ENCODE peak calls at places on chromosome 13, in ten cellular contexts. E is AG10803; U is upper lobe of left lung; J is CD8-positive, alpha-beta memory T cell; G is kidney epithelial cell; M is Peyer's patch; K is foreskin fibroblast; X is lower leg skin; Y is cardiac muscle cell; S is AG04450. R is an unnamed sample.

GRCh38 chr13:20814224-20814910 is 40.6 kb upstream of the EEF1AKMT1 start:
- DNase-seq in M (peak), J (no peak), S (peak), E (peak), U (peak), K (peak), Y (peak), X (peak), G (peak), R (peak)

GRCh38 chr13:26628706-26629105 is 71.2 kb downstream of the WASF3 start:
- DNase-seq in G (no peak), U (no peak), E (peak), J (no peak), M (peak), Y (peak), S (no peak), K (no peak), X (no peak), R (no peak)

GRCh38 chr13:90185734-90186133 is 1161.8 kb upstream of the MIR17HG start:
- DNase-seq in M (no peak), J (no peak), G (no peak), E (no peak), X (no peak), U (no peak), Y (no peak), K (no peak), S (no peak), R (no peak)

GRCh38 chr13:49371943-49372636 is 71.8 kb downstream of the CAB39L start:
- DNase-seq in G (peak), K (no peak), M (no peak), J (peak), S (no peak), X (no peak), U (no peak), E (no peak), Y (no peak), R (no peak)

GRCh38 chr13:97749174-97749573 is 204.3 kb upstream of the IPO5 start:
- DNase-seq in G (no peak), X (no peak), E (no peak), K (no peak), M (no peak), Y (no peak), S (no peak), U (no peak), J (no peak), R (peak)

GRCh38 chr13:98923641-98924397 is 54.0 kb downstream of the DOCK9 start:
- DNase-seq in K (no peak), E (peak), J (no peak), G (no peak), M (no peak), S (no peak), X (no peak), U (no peak), Y (no peak), R (no peak)

GRCh38 chr13:85985791-85986190 is 186.6 kb upstream of the SLITRK6 start:
- DNase-seq in J (no peak), S (no peak), K (no peak), M (no peak), G (no peak), X (no peak), Y (no peak), U (no peak), E (no peak), R (no peak)

GRCh38 chr13:72504026-72504925 is 223.2 kb downstream of the MZT1 start:
- DNase-seq in U (no peak), E (no peak), G (no peak), S (no peak), X (no peak), K (no peak), J (no peak), Y (no peak), M (no peak), R (no peak)

GRCh38 chr13:68190826-68191225 is 960.7 kb upstream of the PCDH9 start:
- DNase-seq in S (no peak), M (no peak), K (no peak), J (no peak), E (no peak), Y (no peak), G (peak), X (no peak), U (no peak), R (no peak)

GRCh38 chr13:78398743-78399410 is 204.5 kb downstream of the POU4F1 start:
- DNase-seq in S (no peak), G (no peak), J (no peak), E (no peak), M (no peak), U (no peak), X (no peak), K (no peak), Y (no peak), R (no peak)

GRCh38 chr13:99053636-99054233 is 75.9 kb upstream of the DOCK9 start:
- DNase-seq in J (no peak), G (no peak), S (no peak), U (peak), Y (no peak), E (no peak), X (no peak), K (no peak), M (no peak), R (no peak)

GRCh38 chr13:113034451-113035208 is 65.6 kb downstream of the MCF2L start:
- DNase-seq in J (no peak), K (peak), G (no peak), X (no peak), Y (peak), U (no peak), M (peak), E (peak), S (peak), R (peak)
- H3K4me3 ChIP-seq in J (no peak), K (no peak), G (no peak), X (no peak), Y (no peak), U (no peak), M (no peak), E (no peak), S (no peak), R (no peak)

GRCh38 chr13:33723365-33723764 is 94.6 kb upstream of the RFC3 start:
- DNase-seq in M (no peak), J (no peak), K (peak), E (peak), S (no peak), U (no peak), X (no peak), Y (no peak), G (no peak), R (no peak)
- H3K4me3 ChIP-seq in M (no peak), J (no peak), K (no peak), E (no peak), S (no peak), U (no peak), X (no peak), Y (no peak), G (no peak), R (no peak)

DNA sequence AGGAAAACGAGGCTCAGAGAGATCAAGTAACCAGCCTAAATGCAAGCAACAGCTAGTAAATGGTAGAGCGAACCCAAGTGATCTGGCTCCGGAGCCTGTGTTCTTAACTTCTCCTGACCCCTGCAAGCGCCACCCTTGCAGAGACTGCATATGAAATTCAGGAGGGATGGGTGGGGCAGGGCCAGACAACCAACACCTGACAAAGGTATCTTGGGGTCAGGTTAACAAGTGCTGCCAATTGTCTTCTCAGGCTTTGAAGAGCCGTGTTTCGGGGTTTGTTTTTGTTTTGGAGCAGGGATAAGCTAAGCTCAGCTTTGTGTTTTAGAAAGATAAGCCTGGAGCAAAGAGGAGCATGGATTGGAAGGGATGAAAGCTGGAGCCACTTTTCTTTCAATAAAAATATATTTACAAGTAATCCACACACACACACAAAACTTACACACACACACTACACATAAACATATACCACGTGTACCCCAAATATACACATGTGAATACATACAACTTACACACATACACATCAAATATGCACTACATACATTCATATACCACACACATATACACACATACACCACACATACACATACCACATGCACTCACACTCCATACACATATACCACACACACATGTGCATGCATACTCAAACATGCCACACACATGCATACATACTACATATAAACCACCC is 722.0 kb downstream of the DIAPH3 start:
- DNase-seq in U (no peak), K (no peak), X (no peak), M (no peak), E (no peak), J (no peak), G (no peak), S (no peak), Y (no peak), R (no peak)
- H3K4me3 ChIP-seq in U (no peak), K (no peak), X (no peak), M (no peak), E (no peak), J (no peak), G (no peak), S (no peak), Y (no peak), R (no peak)

GRCh38 chr13:30466358-30466714 is 600 bp upstream of the HMGB1 start:
- DNase-seq in K (peak), U (no peak), J (no peak), G (no peak), X (no peak), Y (peak), E (peak), S (no peak), M (no peak), R (no peak)

GRCh38 chr13:30464496-30465351 is 1.0 kb downstream of the HMGB1 start:
- DNase-seq in K (peak), M (peak), G (no peak), E (peak), Y (peak), J (peak), S (peak), U (peak), X (peak), R (no peak)

GRCh38 chr13:30466841-30467252 is 1.1 kb upstream of the HMGB1 start:
- DNase-seq in X (no peak), Y (no peak), E (no peak), M (no peak), J (no peak), K (no peak), U (no peak), S (no peak), G (no peak), R (no peak)

GRCh38 chr13:30463820-30464495 is 1.8 kb downstream of the HMGB1 start:
- DNase-seq in Y (peak), G (no peak), J (peak), S (no peak), E (peak), K (peak), M (peak), U (peak), X (no peak), R (no peak)

GRCh38 chr13:30465541-30466357 is at the start of gene HMGB1:
- DNase-seq in M (peak), J (peak), Y (peak), S (peak), X (peak), G (peak), U (peak), E (peak), K (peak), R (peak)
- H3K4me3 ChIP-seq in M (peak), J (peak), Y (peak), S (peak), X (peak), G (peak), U (peak), E (peak), K (peak), R (peak)

GRCh38 chr13:27789495-27790303 is 2.6 kb upstream of the GSX1 start:
- DNase-seq in M (no peak), Y (no peak), X (peak), G (no peak), U (no peak), K (no peak), J (peak), E (no peak), S (no peak), R (no peak)
- H3K4me3 ChIP-seq in M (peak), Y (no peak), X (no peak), G (no peak), U (peak), K (no peak), J (peak), E (no peak), S (no peak), R (no peak)

DNA sequence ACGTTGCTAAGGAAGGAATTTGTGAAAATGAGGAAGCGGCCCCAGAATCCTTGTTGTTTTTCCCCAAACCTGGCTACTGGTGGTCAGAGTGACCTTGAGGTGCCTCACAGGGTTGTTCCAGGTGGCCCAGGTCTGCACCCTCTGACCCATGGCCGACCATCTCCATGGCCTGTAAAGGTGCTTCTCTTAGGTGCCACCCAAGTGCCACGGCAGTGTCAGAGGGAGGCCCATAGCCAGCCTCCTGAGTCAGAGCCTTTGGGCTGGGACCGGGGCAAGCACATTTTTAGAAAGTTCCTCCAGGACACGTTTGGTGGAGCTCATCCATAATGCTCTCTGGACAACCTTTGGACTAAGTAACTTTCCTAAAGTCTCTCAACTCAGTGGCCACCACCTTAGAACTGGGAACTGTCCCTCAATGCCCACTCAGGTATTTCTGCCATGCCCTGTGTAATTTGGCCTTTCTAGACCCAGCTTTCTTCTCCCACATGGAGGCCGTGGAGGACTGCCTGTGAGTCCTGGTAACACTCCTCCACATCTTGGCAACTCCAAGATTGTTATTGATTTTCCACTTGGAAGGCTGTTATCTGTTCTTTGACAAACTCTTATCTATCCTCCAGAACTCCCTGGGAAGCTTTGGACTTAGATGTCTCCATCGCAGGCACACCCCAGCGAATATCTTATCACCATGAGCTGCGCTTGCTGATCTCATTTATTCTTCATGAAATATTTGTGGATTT is 84.1 kb upstream of the IRS2 start:
- DNase-seq in M (no peak), X (no peak), G (no peak), U (no peak), S (no peak), Y (no peak), J (no peak), K (no peak), E (no peak), R (no peak)
- H3K4me3 ChIP-seq in M (no peak), X (no peak), G (no peak), U (no peak), S (no peak), Y (no peak), J (no peak), K (peak), E (peak), R (no peak)

GRCh38 chr13:41514853-41515395 is 57.6 kb downstream of the RGCC start:
- DNase-seq in M (no peak), E (no peak), Y (no peak), X (peak), K (no peak), S (no peak), U (no peak), J (no peak), G (no peak), R (no peak)
- H3K4me3 ChIP-seq in M (no peak), E (no peak), Y (no peak), X (no peak), K (no peak), S (no peak), U (no peak), J (no peak), G (no peak), R (no peak)

DNA sequence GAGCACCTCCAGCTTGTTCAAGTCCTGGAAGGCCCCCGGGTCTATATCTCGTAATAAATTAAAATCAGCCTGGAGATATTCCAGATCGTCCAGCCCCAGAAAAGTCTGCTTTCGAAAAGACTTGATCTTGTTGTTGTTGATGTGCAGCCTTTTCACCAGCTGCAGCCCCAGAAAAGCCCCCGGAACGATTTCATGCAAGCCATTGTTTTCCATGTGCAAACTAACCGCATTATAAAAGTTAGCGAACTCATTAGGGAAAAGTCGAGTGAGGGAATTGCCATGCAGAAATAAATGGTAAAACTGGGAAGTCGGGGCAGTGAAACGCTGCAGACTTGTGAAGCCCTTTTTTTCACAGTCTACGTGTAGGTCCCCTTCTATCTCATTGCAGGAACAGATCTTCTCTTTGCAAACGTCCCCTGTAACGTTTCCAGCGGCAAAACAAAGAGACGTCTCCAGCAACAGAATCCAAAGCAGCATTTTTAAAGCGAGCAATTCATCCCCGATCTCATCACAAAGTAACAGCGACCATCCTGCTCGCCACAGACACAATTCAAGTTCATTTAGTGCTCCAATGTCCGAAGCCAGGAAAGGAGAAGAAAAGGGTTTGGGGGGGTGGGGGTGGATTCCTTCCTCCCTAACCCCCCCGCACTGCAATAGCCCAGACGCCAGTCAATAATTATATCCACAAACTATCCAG is 1.1 kb downstream of the SLITRK1 start:
- DNase-seq in U (no peak), K (no peak), S (no peak), X (no peak), Y (no peak), G (no peak), E (no peak), M (no peak), J (no peak), R (no peak)
- H3K4me3 ChIP-seq in U (no peak), K (peak), S (peak), X (no peak), Y (peak), G (no peak), E (peak), M (no peak), J (no peak), R (no peak)

GRCh38 chr13:114200673-114201005 is 21.6 kb downstream of the CFAP97D2 start:
- DNase-seq in E (no peak), M (no peak), J (no peak), Y (peak), S (no peak), U (no peak), G (no peak), K (no peak), X (no peak), R (no peak)
- H3K4me3 ChIP-seq in E (no peak), M (no peak), J (no peak), Y (no peak), S (peak), U (no peak), G (no peak), K (peak), X (no peak), R (no peak)